ENCODE peak calls at places on chromosome 17, in seven cellular contexts. G is CD8-positive, alpha-beta T cell; T is kidney; V is HFFc6; I is omental fat pad; J is H1; Q is Calu3. S is an unnamed sample.

GRCh38 chr17:62791235-62792121 is 16.6 kb downstream of the MARCHF10 start:
- DNase-seq in G (no peak), T (no peak), V (peak), I (no peak), J (no peak), Q (peak), S (peak)

GRCh38 chr17:79921411-79922160 is 82.3 kb upstream of the CBX4 start:
- DNase-seq in G (no peak), T (peak), V (no peak), I (no peak), J (no peak), Q (no peak), S (no peak)

GRCh38 chr17:44257815-44258750 is 9.9 kb downstream of the SLC4A1 start:
- DNase-seq in G (no peak), T (no peak), V (no peak), I (no peak), J (no peak), Q (no peak), S (no peak)

GRCh38 chr17:409848-410673 is 57.5 kb upstream of the RPH3AL start:
- DNase-seq in G (peak), T (peak), V (peak), I (peak), J (peak), Q (peak), S (peak)

GRCh38 chr17:79862259-79862658 is 23.0 kb upstream of the CBX4 start:
- DNase-seq in G (no peak), T (peak), V (no peak), I (no peak), J (no peak), Q (no peak), S (no peak)

GRCh38 chr17:28901866-28902818 is 737 bp downstream of the DHRS13 start:
- DNase-seq in G (no peak), T (peak), V (no peak), I (peak), J (no peak), Q (peak), S (no peak)

GRCh38 chr17:48593840-48594411 is 347 bp upstream of the HOXB5 start:
- DNase-seq in G (peak), T (peak), V (peak), I (no peak), J (peak), Q (peak), S (peak)

GRCh38 chr17:39759204-39759603 is 21.5 kb downstream of the GRB7 start:
- DNase-seq in G (no peak), T (no peak), V (no peak), I (no peak), J (no peak), Q (no peak), S (no peak)

GRCh38 chr17:65193305-65194293 is 56.4 kb downstream of the RGS9 start:
- DNase-seq in G (no peak), T (no peak), V (no peak), I (no peak), J (no peak), Q (no peak), S (no peak)

GRCh38 chr17:33127706-33128105 is 136.1 kb downstream of the SPACA3 start:
- DNase-seq in G (no peak), T (no peak), V (no peak), I (no peak), J (no peak), Q (no peak), S (no peak)

GRCh38 chr17:80259642-80260535 is 763 bp upstream of the RNF213 start:
- DNase-seq in G (peak), T (peak), V (peak), I (no peak), J (no peak), Q (peak), S (no peak)

GRCh38 chr17:7856081-7856791 is 1.1 kb downstream of the NAA38 start:
- DNase-seq in G (peak), T (peak), V (no peak), I (no peak), J (no peak), Q (no peak), S (no peak)

GRCh38 chr17:29162909-29163341 is 17.3 kb downstream of the MYO18A start:
- DNase-seq in G (no peak), T (peak), V (no peak), I (no peak), J (no peak), Q (no peak), S (no peak)

GRCh38 chr17:51914613-51915012 is 243.9 kb downstream of the CA10 start:
- DNase-seq in G (no peak), T (no peak), V (no peak), I (no peak), J (no peak), Q (no peak), S (no peak)

GRCh38 chr17:49567871-49568694 is 7.6 kb upstream of the NXPH3 start:
- DNase-seq in G (peak), T (peak), V (peak), I (peak), J (no peak), Q (peak), S (peak)

GRCh38 chr17:74522381-74523090 is 8.7 kb downstream of the CD300LB start:
- DNase-seq in G (no peak), T (no peak), V (no peak), I (no peak), J (no peak), Q (no peak), S (no peak)

GRCh38 chr17:4375039-4375748 is 8.7 kb upstream of the UBE2G1 start:
- DNase-seq in G (no peak), T (peak), V (no peak), I (no peak), J (no peak), Q (no peak), S (no peak)

GRCh38 chr17:8362651-8363332 is 13.7 kb downstream of the KRABD2 start:
- DNase-seq in G (no peak), T (no peak), V (peak), I (no peak), J (no peak), Q (no peak), S (no peak)

GRCh38 chr17:21345236-21345635 is 30.9 kb upstream of the KCNJ12 start:
- DNase-seq in G (no peak), T (peak), V (no peak), I (no peak), J (no peak), Q (no peak), S (no peak)

GRCh38 chr17:50289268-50289667 is 15.0 kb downstream of the TMEM92 start:
- DNase-seq in G (no peak), T (peak), V (peak), I (no peak), J (no peak), Q (no peak), S (no peak)

GRCh38 chr17:697682-698081 is 17.0 kb downstream of the VPS53 start:
- DNase-seq in G (no peak), T (no peak), V (no peak), I (no peak), J (no peak), Q (no peak), S (no peak)

GRCh38 chr17:74453665-74454196 is 12.7 kb upstream of the CD300A start:
- DNase-seq in G (peak), T (no peak), V (no peak), I (no peak), J (no peak), Q (no peak), S (no peak)

GRCh38 chr17:44878627-44879221 is 20.5 kb downstream of the EFTUD2 start:
- DNase-seq in G (no peak), T (no peak), V (peak), I (no peak), J (no peak), Q (peak), S (no peak)

GRCh38 chr17:2094891-2095535 is 40.1 kb downstream of the HIC1 start:
- DNase-seq in G (no peak), T (peak), V (no peak), I (no peak), J (no peak), Q (no peak), S (no peak)

GRCh38 chr17:48505788-48506187 is 25.0 kb downstream of the HOXB1 start:
- DNase-seq in G (no peak), T (no peak), V (peak), I (no peak), J (no peak), Q (peak), S (no peak)

GRCh38 chr17:56593741-56594527 is 435 bp downstream of the NOG start:
- DNase-seq in G (no peak), T (peak), V (peak), I (no peak), J (no peak), Q (peak), S (no peak)

GRCh38 chr17:10879110-10879509 is 41.2 kb upstream of the PIRT start:
- DNase-seq in G (no peak), T (no peak), V (no peak), I (no peak), J (no peak), Q (peak), S (no peak)
- TF ChIP-seq CTCF in G (no peak), T (peak), V (peak), I (no peak), J (peak), Q (no peak), S (no peak)

GRCh38 chr17:42169351-42169750 is 11.6 kb downstream of the KCNH4 start:
- DNase-seq in G (no peak), T (no peak), V (no peak), I (no peak), J (no peak), Q (no peak), S (no peak)

GRCh38 chr17:42165751-42166150 is 11.0 kb upstream of the RAB5C start:
- DNase-seq in G (no peak), T (no peak), V (no peak), I (no peak), J (no peak), Q (no peak), S (no peak)

GRCh38 chr17:42163696-42164407 is 9.1 kb upstream of the RAB5C start:
- DNase-seq in G (no peak), T (no peak), V (no peak), I (no peak), J (no peak), Q (no peak), S (no peak)

GRCh38 chr17:42166196-42166763 is 11.5 kb upstream of the RAB5C start:
- DNase-seq in G (no peak), T (no peak), V (no peak), I (no peak), J (no peak), Q (no peak), S (no peak)

DNA sequence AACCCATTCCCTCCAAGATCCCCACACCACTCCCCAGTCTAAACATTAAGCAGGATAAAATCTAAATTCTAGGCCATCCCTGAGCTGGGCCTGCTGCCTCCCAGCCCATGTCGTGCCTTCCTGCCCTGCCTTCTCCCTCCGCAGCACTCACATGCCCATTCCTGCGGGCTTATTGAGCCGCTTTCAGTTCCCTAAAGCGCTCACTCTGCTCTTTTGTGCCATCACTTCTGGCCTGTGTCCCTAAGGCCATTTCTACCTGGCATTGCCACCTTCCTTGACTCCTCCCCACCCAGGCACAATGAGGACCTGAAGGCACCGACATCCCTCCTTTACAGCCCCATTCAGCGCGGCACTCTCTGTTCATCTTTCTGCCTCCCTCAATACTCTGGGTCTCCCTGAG is 13.0 kb upstream of the RAB5C start:
- DNase-seq in G (no peak), T (no peak), V (no peak), I (no peak), J (no peak), Q (no peak), S (no peak)
- TF ChIP-seq CTCF in G (no peak), T (no peak), V (no peak), I (no peak), J (no peak), Q (no peak), S (no peak)

DNA sequence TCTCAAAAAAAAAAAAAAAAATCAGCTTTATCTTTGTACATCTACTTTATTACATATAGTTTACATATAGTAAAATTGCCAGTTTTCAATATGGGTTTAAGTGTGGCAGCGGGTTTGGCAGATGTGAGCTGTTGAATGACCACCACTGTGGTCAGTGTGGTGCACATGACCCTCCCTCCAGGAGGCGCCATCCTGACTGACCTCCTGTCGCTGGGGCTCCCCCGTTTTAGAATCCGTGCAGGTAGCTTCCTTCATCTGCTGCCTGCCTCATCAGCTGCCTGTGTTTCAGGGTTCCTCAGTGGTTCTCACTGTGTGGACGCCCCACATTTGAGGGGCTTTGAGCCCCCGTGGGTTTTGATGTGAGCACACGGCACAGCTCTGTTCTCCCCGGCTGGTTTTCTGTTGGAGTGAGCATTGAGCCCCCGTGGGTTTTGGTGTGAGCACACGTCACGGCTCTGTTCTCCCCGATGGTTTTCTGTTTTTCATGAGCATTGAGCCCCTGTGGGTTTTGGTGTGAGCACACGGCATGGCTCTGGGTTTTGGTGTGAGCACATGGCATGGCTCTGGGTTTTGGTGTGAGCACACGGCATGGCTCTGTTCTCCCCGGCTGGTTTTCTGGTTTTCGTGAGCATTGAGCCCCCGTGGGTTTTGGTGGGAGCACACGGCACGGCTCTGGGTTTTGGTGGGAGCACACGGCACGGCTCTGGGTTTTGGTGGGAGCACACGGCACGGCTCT is 57.9 kb upstream of the ZNF750 start:
- DNase-seq in G (no peak), T (peak), V (no peak), I (no peak), J (no peak), Q (no peak), S (no peak)
- TF ChIP-seq CTCF in G (no peak), T (no peak), V (peak), I (no peak), J (peak), Q (no peak), S (no peak)

DNA sequence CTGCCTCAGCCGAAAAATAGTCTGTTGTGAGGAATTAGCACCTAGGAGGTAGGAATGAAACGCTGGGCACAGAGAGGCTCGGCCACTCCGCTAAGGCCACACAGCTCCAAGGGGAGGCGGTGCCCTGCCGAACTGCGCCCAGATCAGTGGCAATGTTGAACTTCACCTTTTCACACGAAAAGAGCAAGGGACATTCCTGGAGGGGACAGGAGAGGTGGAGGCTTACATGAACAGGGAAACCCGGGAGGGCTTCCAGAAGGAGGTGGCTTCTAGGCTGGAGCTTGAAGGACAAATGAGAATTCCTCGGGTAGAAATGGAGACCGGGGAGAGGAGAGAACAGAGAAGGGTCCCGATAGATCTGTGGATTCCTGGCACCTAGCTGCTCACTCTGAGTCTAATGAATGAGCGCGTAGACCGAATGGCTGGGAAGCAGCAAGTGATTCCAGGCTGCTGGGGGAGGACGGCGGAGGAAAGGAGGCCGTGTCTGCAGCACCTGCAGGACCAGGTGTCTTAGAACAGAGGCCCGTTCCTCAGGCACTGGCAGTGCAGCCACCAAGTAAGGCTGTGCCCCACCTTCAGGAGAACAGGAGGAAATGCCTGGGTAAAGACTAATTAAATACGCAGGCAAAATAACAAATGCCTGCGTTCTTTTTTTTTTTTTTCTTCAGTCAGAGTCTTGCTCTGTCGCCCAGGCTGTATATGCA is 723 bp upstream of the SLC38A10 start:
- DNase-seq in G (no peak), T (peak), V (peak), I (no peak), J (peak), Q (peak), S (no peak)
- TF ChIP-seq CTCF in G (no peak), T (peak), V (peak), I (no peak), J (peak), Q (peak), S (peak)

DNA sequence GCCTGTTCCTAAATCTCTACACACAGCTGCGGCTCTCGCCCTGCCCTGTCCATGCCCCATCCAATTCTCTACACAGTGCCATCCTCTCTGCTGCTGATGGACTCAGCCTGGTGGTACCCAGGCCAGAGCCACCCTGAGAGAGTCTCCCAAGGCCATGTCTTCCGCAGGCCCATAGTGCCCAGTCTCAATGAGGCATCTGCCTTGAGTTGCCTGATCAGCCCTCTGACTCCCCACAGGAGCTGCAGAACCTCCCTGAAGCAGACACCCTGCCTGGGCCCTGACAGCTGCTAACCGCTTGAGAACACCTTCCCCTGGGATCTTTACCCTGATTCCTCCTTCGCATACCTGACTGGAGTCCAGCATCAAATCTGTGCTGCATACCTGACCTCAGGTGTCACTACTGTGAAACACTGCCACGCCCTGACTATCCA is 13.3 kb downstream of the TSPOAP1 start:
- DNase-seq in G (no peak), T (no peak), V (no peak), I (peak), J (no peak), Q (no peak), S (no peak)
- TF ChIP-seq CTCF in G (no peak), T (no peak), V (no peak), I (no peak), J (no peak), Q (no peak), S (no peak)

GRCh38 chr17:60637683-60638082 is 37.7 kb downstream of the PPM1D start:
- DNase-seq in G (no peak), T (no peak), V (no peak), I (no peak), J (no peak), Q (no peak), S (no peak)

GRCh38 chr17:60641126-60641525 is 36.5 kb upstream of the BCAS3 start:
- DNase-seq in G (no peak), T (no peak), V (peak), I (no peak), J (no peak), Q (no peak), S (no peak)

GRCh38 chr17:60640503-60640902 is 37.1 kb upstream of the BCAS3 start:
- DNase-seq in G (no peak), T (no peak), V (peak), I (no peak), J (no peak), Q (no peak), S (no peak)

GRCh38 chr17:60639019-60639330 is 38.7 kb upstream of the BCAS3 start:
- DNase-seq in G (no peak), T (no peak), V (no peak), I (no peak), J (no peak), Q (no peak), S (no peak)

GRCh38 chr17:60641810-60642220 is 35.8 kb upstream of the BCAS3 start:
- DNase-seq in G (no peak), T (peak), V (peak), I (no peak), J (peak), Q (peak), S (peak)
- TF ChIP-seq CTCF in G (no peak), T (peak), V (peak), I (no peak), J (peak), Q (peak), S (peak)

GRCh38 chr17:76386966-76387765 is 2.8 kb downstream of the SPHK1 start:
- DNase-seq in G (no peak), T (no peak), V (no peak), I (no peak), J (no peak), Q (no peak), S (no peak)
- TF ChIP-seq CTCF in G (no peak), T (no peak), V (no peak), I (no peak), J (no peak), Q (no peak), S (no peak)

S was measured in AG04450.